ENCODE peak calls at places on chromosomes 16 and 17, in eight cellular contexts. D is suprapubic skin, T is transverse colon, C is upper lobe of left lung, G is K562, I is stomach, B is GM12878, N is sigmoid colon. X is an unnamed sample.

GRCh38 chr16:56488035-56488434 is 31.8 kb downstream of the BBS2 start:
- DNase-seq in D (no peak), T (no peak), C (no peak), G (no peak), I (no peak), B (no peak), N (no peak), X (no peak)

GRCh38 chr16:20853981-20854620 is 46.1 kb downstream of the DCUN1D3 start:
- DNase-seq in D (no peak), T (no peak), C (no peak), G (no peak), I (no peak), B (no peak), N (no peak), X (no peak)

GRCh38 chr16:1631931-1632637 is 19.9 kb downstream of the CRAMP1 start:
- DNase-seq in D (no peak), T (no peak), C (no peak), G (no peak), I (peak; percentile 45), B (no peak), N (no peak), X (no peak)

GRCh38 chr16:13957197-13958078 is 37.5 kb downstream of the ERCC4 start:
- DNase-seq in D (peak; percentile 80), T (peak; percentile 69), C (peak; percentile 75), G (peak; percentile 32), I (peak; percentile 56), B (peak; percentile 56), N (peak; percentile 90), X (no peak)

GRCh38 chr17:76700627-76701470 is 9.9 kb downstream of the MXRA7 start:
- DNase-seq in D (peak; percentile 90), T (peak; percentile 43), C (no peak), G (no peak), I (no peak), B (no peak), N (peak; percentile 91), X (peak; percentile 94)

GRCh38 chr17:75365009-75365930 is 40.2 kb downstream of the GRB2 start:
- DNase-seq in D (no peak), T (no peak), C (no peak), G (no peak), I (no peak), B (no peak), N (no peak), X (no peak)

GRCh38 chr17:5759501-5759925 is 175.2 kb upstream of the NLRP1 start:
- DNase-seq in D (no peak), T (no peak), C (no peak), G (no peak), I (no peak), B (no peak), N (no peak), X (no peak)

GRCh38 chr17:81545160-81545949 is 6.8 kb downstream of the FAAP100 start:
- DNase-seq in D (no peak), T (no peak), C (no peak), G (no peak), I (no peak), B (no peak), N (no peak), X (no peak)

GRCh38 chr17:32827227-32827626 is 49.7 kb downstream of the MYO1D start:
- DNase-seq in D (no peak), T (no peak), C (no peak), G (no peak), I (no peak), B (peak; percentile 65), N (no peak), X (no peak)

GRCh38 chr17:48646183-48647102 is 20.3 kb upstream of the HOXB9 start:
- DNase-seq in D (no peak), T (peak; percentile 82), C (no peak), G (peak; percentile 76), I (no peak), B (no peak), N (no peak), X (no peak)

GRCh38 chr17:75493476-75494129 is 21.7 kb downstream of the CASKIN2 start:
- DNase-seq in D (no peak), T (no peak), C (no peak), G (no peak), I (no peak), B (no peak), N (no peak), X (no peak)

GRCh38 chr16:87185313-87185712 is 131.9 kb downstream of the C16orf95 start:
- DNase-seq in D (no peak), T (no peak), C (no peak), G (no peak), I (no peak), B (no peak), N (no peak), X (no peak)

GRCh38 chr17:62794666-62794971 is 13.5 kb downstream of the MARCHF10 start:
- DNase-seq in D (no peak), T (no peak), C (no peak), G (no peak), I (no peak), B (no peak), N (no peak), X (no peak)

GRCh38 chr17:2904135-2904534 is 107.9 kb downstream of the RAP1GAP2 start:
- DNase-seq in D (no peak), T (peak; percentile 22), C (no peak), G (no peak), I (peak; percentile 76), B (no peak), N (no peak), X (no peak)

DNA sequence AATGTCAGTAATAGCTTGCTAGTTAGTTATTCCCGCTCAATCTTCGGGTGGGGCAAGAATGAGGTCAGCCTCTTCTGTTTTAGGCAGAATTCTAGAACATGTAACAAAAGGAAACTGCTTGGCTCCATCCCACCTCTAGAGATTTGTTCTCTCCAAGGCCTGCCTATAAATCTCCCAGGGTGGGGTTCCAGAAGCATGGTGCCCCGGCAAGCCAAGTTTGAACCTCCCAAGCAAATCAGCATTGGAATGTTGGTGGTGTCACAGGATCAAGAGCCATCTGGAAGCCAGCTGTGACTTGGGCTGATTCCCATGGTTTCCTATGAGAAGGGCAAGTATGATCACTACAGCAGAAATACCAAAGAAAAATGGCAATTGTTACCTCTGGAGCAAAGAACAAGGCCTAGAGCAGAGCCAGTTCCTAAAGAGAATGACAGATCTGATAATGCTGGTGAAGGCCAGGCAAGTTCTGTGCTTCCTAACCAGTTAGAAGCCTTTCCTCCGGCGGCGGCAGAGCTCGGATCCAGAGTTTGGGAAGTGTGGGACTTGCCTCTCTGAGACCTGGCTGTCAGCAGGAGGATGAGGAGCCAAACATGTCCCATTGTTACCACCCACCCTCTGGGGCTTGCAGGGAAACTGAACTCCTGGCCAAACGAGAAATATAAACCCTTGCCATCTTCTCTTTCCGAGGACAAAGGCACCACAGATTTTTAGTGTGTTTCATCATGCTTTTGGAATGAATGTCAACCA is 80.0 kb upstream of the SMURF2 start:
- DNase-seq in D (peak; percentile 92), T (peak; percentile 16), C (peak; percentile 29), G (no peak), I (no peak), B (no peak), N (peak; percentile 87), X (peak; percentile 94)
- TF ChIP-seq POLR2AphosphoS5 in D (no peak), T (no peak), C (no peak), G (no peak), I (no peak), B (no peak), N (no peak), X (peak; percentile 21)

DNA sequence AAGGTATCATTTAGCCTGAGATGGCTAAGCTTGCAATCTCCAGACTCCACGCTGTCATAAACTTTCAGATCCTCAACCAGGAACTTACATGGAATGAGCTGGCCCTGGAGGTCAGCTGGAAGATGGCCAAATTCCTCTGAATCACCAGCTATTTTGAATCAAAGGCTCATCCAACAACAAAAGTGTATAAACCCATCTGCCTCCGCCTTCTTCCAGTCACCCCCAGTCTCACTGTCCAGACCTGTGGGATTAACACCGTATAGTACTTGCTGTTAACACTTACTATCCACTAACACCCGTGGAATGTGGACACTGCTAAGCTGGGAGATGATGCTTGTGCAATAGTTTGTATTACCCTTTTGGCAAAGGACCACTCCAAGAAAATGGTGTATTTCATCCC is 1.9 kb upstream of the LCMT1 start:
- DNase-seq in D (no peak), T (peak; percentile 81), C (peak; percentile 23), G (no peak), I (no peak), B (no peak), N (peak; percentile 76), X (no peak)
- TF ChIP-seq EP300 in D (no peak), T (no peak), C (no peak), G (no peak), I (no peak), B (no peak), N (no peak), X (no peak)

DNA sequence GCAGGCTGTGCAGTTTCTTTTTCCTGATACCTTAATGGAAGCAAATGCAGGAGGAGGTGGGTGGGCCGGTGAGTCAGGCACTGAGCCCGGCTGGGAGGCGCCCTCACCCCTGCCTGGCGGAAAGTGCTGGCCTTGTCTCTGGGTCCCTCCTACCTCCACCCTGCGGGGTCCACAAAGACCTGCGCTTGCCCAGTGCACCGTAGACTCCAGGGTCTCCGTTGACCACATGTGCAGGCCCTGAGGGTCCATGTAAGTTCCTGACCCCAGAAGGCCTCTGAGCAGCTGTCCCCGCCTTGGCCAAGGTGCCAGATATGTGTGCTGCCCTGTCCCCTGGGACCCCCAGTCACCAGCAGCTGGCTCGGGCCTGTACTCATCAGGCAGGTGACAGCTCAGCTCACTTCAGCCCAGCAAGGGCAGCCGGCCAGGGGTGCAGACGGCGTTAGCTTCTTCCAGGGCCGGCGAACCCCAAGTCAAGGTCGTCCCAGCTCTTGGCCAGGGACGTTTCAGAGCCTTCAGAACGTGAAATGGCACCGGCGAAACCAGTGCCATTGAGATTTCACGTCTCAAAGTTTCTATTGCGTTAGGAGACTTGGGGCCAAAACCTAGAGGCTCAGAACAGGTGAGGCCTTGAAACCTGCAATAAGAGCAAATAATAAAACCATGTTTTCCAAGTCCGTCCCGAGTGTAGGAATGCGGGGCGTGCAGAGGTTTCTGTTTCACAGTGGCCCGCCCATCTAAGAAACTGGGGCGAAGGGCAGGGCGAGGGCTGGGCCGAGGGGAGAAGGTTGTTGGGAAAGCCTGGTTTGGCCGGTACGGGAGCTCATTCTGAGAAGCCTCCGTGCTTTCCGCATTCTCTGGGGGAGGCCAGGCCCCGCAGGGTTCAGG is 12.1 kb downstream of the METRNL start:
- DNase-seq in D (no peak), T (peak; percentile 92), C (peak; percentile 81), G (no peak), I (peak; percentile 89), B (no peak), N (no peak), X (no peak)
- H3K4me3 ChIP-seq in D (peak overlapping the region; percentile 30), T (peak overlapping the region; percentile 31), C (no peak overlapping the region), G (no peak overlapping the region), I (no peak overlapping the region), B (no peak overlapping the region), N (no peak overlapping the region), X (no peak overlapping the region)

GRCh38 chr17:66301418-66301863 is 972 bp upstream of the PRKCA start:
- DNase-seq in D (no peak), T (peak; percentile 10), C (no peak), G (no peak), I (no peak), B (no peak), N (no peak), X (no peak)

GRCh38 chr17:66299721-66300120 is 2.7 kb upstream of the PRKCA start:
- DNase-seq in D (no peak), T (no peak), C (no peak), G (no peak), I (no peak), B (no peak), N (no peak), X (no peak)

GRCh38 chr17:66302761-66303626 is 581 bp downstream of the PRKCA start:
- DNase-seq in D (peak; percentile 68), T (peak; percentile 72), C (peak; percentile 58), G (peak; percentile 56), I (peak; percentile 68), B (no peak), N (peak; percentile 86), X (no peak)

GRCh38 chr17:66300956-66301355 is 1.5 kb upstream of the PRKCA start:
- DNase-seq in D (no peak), T (no peak), C (no peak), G (no peak), I (no peak), B (no peak), N (no peak), X (no peak)

GRCh38 chr17:66301864-66302741 is at the start of gene PRKCA:
- DNase-seq in D (peak; percentile 75), T (peak; percentile 84), C (peak; percentile 71), G (peak; percentile 81), I (peak; percentile 81), B (no peak), N (peak; percentile 86), X (no peak)
- TF ChIP-seq POLR2AphosphoS5 in D (no peak), T (peak; percentile 81), C (no peak), G (peak; percentile 34), I (peak; percentile 86), B (no peak), N (peak; percentile 45), X (peak; percentile 79)

X was measured in esophagus muscularis mucosa.